ENCODE peak calls at places on chromosomes 4 and X, in ten cellular contexts. One of them, this sample, is unnamed.

GRCh38 chr4:109722357-109722756 is 7.5 kb downstream of the PLA2G12A start:
- DNase-seq in AG09309: no peak
- DNase-seq in AG08395: no peak
- DNase-seq in ovary: no peak
- DNase-seq in right atrium auricular region: no peak
- DNase-seq in lung: no peak
- DNase-seq in kidney: no peak
- DNase-seq in naive B cell: no peak
- DNase-seq in stromal cell of bone marrow: no peak
- DNase-seq in HTR-8/SVneo: no peak
- DNase-seq in this sample: no peak

GRCh38 chr4:40316782-40317635 is 18.1 kb upstream of the CHRNA9 start:
- DNase-seq in AG09309: peak
- DNase-seq in AG08395: peak
- DNase-seq in ovary: peak
- DNase-seq in right atrium auricular region: no peak
- DNase-seq in lung: peak
- DNase-seq in kidney: no peak
- DNase-seq in naive B cell: peak
- DNase-seq in stromal cell of bone marrow: peak
- DNase-seq in HTR-8/SVneo: peak
- DNase-seq in this sample: peak

GRCh38 chrX:34332336-34332735 is 200.2 kb upstream of the FAM47A start:
- DNase-seq in AG09309: no peak
- DNase-seq in AG08395: no peak
- DNase-seq in ovary: no peak
- DNase-seq in right atrium auricular region: no peak
- DNase-seq in lung: no peak
- DNase-seq in kidney: no peak
- DNase-seq in naive B cell: no peak
- DNase-seq in stromal cell of bone marrow: no peak
- DNase-seq in HTR-8/SVneo: peak
- DNase-seq in this sample: no peak

GRCh38 chr4:150579591-150580234 is 2.2 kb upstream of the MAB21L2 start:
- DNase-seq in AG09309: no peak
- DNase-seq in AG08395: peak
- DNase-seq in ovary: no peak
- DNase-seq in right atrium auricular region: no peak
- DNase-seq in lung: no peak
- DNase-seq in kidney: peak
- DNase-seq in naive B cell: no peak
- DNase-seq in stromal cell of bone marrow: no peak
- DNase-seq in HTR-8/SVneo: peak
- DNase-seq in this sample: no peak

GRCh38 chr4:57154926-57155325 is 44.7 kb upstream of the IGFBP7 start:
- DNase-seq in AG09309: no peak
- DNase-seq in AG08395: no peak
- DNase-seq in ovary: no peak
- DNase-seq in right atrium auricular region: no peak
- DNase-seq in lung: no peak
- DNase-seq in kidney: no peak
- DNase-seq in naive B cell: no peak
- DNase-seq in stromal cell of bone marrow: no peak
- DNase-seq in HTR-8/SVneo: no peak
- DNase-seq in this sample: no peak

GRCh38 chrX:69556094-69557011 is 52.2 kb downstream of the NALF2 start:
- DNase-seq in AG09309: no peak
- DNase-seq in AG08395: no peak
- DNase-seq in ovary: peak
- DNase-seq in right atrium auricular region: no peak
- DNase-seq in lung: peak
- DNase-seq in kidney: peak
- DNase-seq in naive B cell: no peak
- DNase-seq in stromal cell of bone marrow: no peak
- DNase-seq in HTR-8/SVneo: peak
- DNase-seq in this sample: no peak

GRCh38 chr4:154741131-154741530 is 2.7 kb upstream of the LRAT start:
- DNase-seq in AG09309: no peak
- DNase-seq in AG08395: no peak
- DNase-seq in ovary: no peak
- DNase-seq in right atrium auricular region: no peak
- DNase-seq in lung: no peak
- DNase-seq in kidney: no peak
- DNase-seq in naive B cell: no peak
- DNase-seq in stromal cell of bone marrow: no peak
- DNase-seq in HTR-8/SVneo: no peak
- DNase-seq in this sample: no peak

GRCh38 chr4:118032691-118033090 is 1.6 kb upstream of the NDST3 start:
- DNase-seq in AG09309: no peak
- DNase-seq in AG08395: no peak
- DNase-seq in ovary: no peak
- DNase-seq in right atrium auricular region: no peak
- DNase-seq in lung: no peak
- DNase-seq in kidney: no peak
- DNase-seq in naive B cell: no peak
- DNase-seq in stromal cell of bone marrow: no peak
- DNase-seq in HTR-8/SVneo: peak
- DNase-seq in this sample: no peak

GRCh38 chr4:10587697-10588096 is 96.9 kb downstream of the CLNK start:
- DNase-seq in AG09309: no peak
- DNase-seq in AG08395: no peak
- DNase-seq in ovary: no peak
- DNase-seq in right atrium auricular region: no peak
- DNase-seq in lung: no peak
- DNase-seq in kidney: no peak
- DNase-seq in naive B cell: no peak
- DNase-seq in stromal cell of bone marrow: no peak
- DNase-seq in HTR-8/SVneo: no peak
- DNase-seq in this sample: no peak

GRCh38 chr4:123452585-123452984 is 56.0 kb downstream of the SPRY1 start:
- DNase-seq in AG09309: peak
- DNase-seq in AG08395: peak
- DNase-seq in ovary: no peak
- DNase-seq in right atrium auricular region: peak
- DNase-seq in lung: peak
- DNase-seq in kidney: no peak
- DNase-seq in naive B cell: no peak
- DNase-seq in stromal cell of bone marrow: peak
- DNase-seq in HTR-8/SVneo: peak
- DNase-seq in this sample: no peak

GRCh38 chr4:152643153-152644035 is 36.4 kb downstream of the TMEM154 start:
- DNase-seq in AG09309: no peak
- DNase-seq in AG08395: no peak
- DNase-seq in ovary: no peak
- DNase-seq in right atrium auricular region: no peak
- DNase-seq in lung: peak
- DNase-seq in kidney: no peak
- DNase-seq in naive B cell: peak
- DNase-seq in stromal cell of bone marrow: no peak
- DNase-seq in HTR-8/SVneo: no peak
- DNase-seq in this sample: peak

GRCh38 chrX:373641-374471 is 12.9 kb downstream of the PPP2R3B start:
- DNase-seq in AG09309: no peak
- DNase-seq in AG08395: peak
- DNase-seq in ovary: no peak
- DNase-seq in right atrium auricular region: no peak
- DNase-seq in lung: no peak
- DNase-seq in kidney: no peak
- DNase-seq in naive B cell: no peak
- DNase-seq in stromal cell of bone marrow: no peak
- DNase-seq in HTR-8/SVneo: peak
- DNase-seq in this sample: peak